ENCODE peak calls at places on chromosomes 13 and 19, in eight cellular contexts. C is heart right ventricle, G is neural progenitor cell, X is ovary, A is A549, W is HepG2, B is epithelial cell of esophagus, R is AG04450. U is an unnamed sample.

GRCh38 chr13:32036131-32036695 is 4.6 kb downstream of the FRY start:
- DNase-seq in R (no peak), G (no peak), C (no peak), W (no peak), B (no peak), A (no peak), X (no peak), U (no peak)

GRCh38 chr13:27139565-27139964 is 32.0 kb downstream of the USP12 start:
- DNase-seq in A (no peak), G (no peak), R (no peak), C (no peak), X (no peak), W (no peak), B (peak), U (no peak)

GRCh38 chr13:90498096-90498495 is 849.4 kb upstream of the MIR17HG start:
- DNase-seq in X (no peak), A (no peak), B (no peak), W (no peak), R (no peak), G (no peak), C (no peak), U (peak)

GRCh38 chr13:28679628-28680027 is 20.7 kb downstream of the POMP start:
- DNase-seq in W (peak), X (no peak), B (peak), R (no peak), A (no peak), C (no peak), G (no peak), U (peak)

GRCh38 chr19:13037718-13038117 is 42.4 kb downstream of the NFIX start:
- DNase-seq in X (no peak), B (no peak), R (no peak), G (no peak), A (no peak), C (no peak), W (no peak), U (no peak)

GRCh38 chr19:58054792-58055482 is 4.1 kb upstream of the ZNF135 start:
- DNase-seq in X (peak), W (no peak), C (peak), G (peak), B (no peak), R (no peak), A (no peak), U (peak)

GRCh38 chr19:42197375-42197817 is 20.1 kb downstream of the DEDD2 start:
- DNase-seq in B (peak), X (no peak), A (no peak), C (no peak), R (no peak), G (no peak), W (no peak), U (peak)

GRCh38 chr13:42420304-42420703 is 148.4 kb downstream of the AKAP11 start:
- DNase-seq in C (no peak), B (no peak), X (no peak), G (no peak), W (no peak), A (no peak), R (no peak), U (no peak)

GRCh38 chr13:44523176-44524017 is 52.7 kb downstream of the TSC22D1 start:
- DNase-seq in G (no peak), B (peak), A (peak), C (no peak), R (peak), W (peak), X (no peak), U (peak)

GRCh38 chr13:23889598-23890224 is 511 bp upstream of the MIPEP start:
- DNase-seq in G (peak), W (no peak), X (no peak), A (no peak), B (peak), C (no peak), R (no peak), U (no peak)

GRCh38 chr13:49220035-49220855 is at the start of gene MLNR:
- DNase-seq in X (no peak), R (no peak), A (peak), G (peak), B (peak), W (peak), C (peak), U (no peak)

GRCh38 chr13:32838985-32839384 is 177.2 kb upstream of the KL start:
- DNase-seq in B (no peak), G (no peak), X (no peak), W (peak), C (no peak), R (no peak), A (no peak), U (peak)

GRCh38 chr13:109737606-109738005 is 48.8 kb downstream of the IRS2 start:
- DNase-seq in G (no peak), B (peak), X (no peak), W (no peak), R (no peak), A (no peak), C (no peak), U (no peak)

GRCh38 chr19:47492137-47492533 is 8.1 kb upstream of the KPTN start:
- DNase-seq in B (no peak), R (no peak), A (no peak), G (no peak), X (no peak), C (no peak), W (no peak), U (no peak)

GRCh38 chr19:43700368-43701015 is 15.4 kb upstream of the IRGC start:
- DNase-seq in C (peak), B (peak), W (no peak), A (no peak), X (peak), R (peak), G (peak), U (peak)

GRCh38 chr13:64767054-64767453 is 2463.1 kb downstream of the PCDH9 start:
- DNase-seq in W (no peak), X (no peak), C (no peak), G (no peak), B (no peak), R (no peak), A (no peak), U (no peak)

GRCh38 chr13:46751811-46752635 is 44.9 kb downstream of the ESD start:
- DNase-seq in C (no peak), A (no peak), W (no peak), G (peak), R (no peak), B (no peak), X (no peak), U (peak)

GRCh38 chr13:28658539-28658795 is 463 bp upstream of the POMP start:
- DNase-seq in G (no peak), B (no peak), W (no peak), R (no peak), C (no peak), A (no peak), X (no peak), U (peak)

GRCh38 chr19:11832253-11832912 is 16.1 kb upstream of the ZNF439 start:
- DNase-seq in W (no peak), C (no peak), R (no peak), A (no peak), G (no peak), X (no peak), B (no peak), U (no peak)

GRCh38 chr19:1445932-1446712 is 3.8 kb upstream of the APC2 start:
- DNase-seq in B (no peak), X (no peak), W (no peak), R (no peak), G (peak), C (no peak), A (peak), U (no peak)

GRCh38 chr19:45376045-45376724 is 5.8 kb upstream of the ERCC2 start:
- DNase-seq in B (peak), G (peak), C (no peak), R (peak), A (peak), X (no peak), W (peak), U (peak)

GRCh38 chr19:18538115-18538514 is 5.3 kb downstream of the FKBP8 start:
- DNase-seq in R (no peak), B (no peak), X (no peak), C (no peak), A (no peak), W (no peak), G (no peak), U (no peak)

GRCh38 chr13:102128216-102128800 is 273.5 kb downstream of the FGF14 start:
- DNase-seq in R (no peak), X (no peak), C (no peak), A (no peak), W (no peak), G (no peak), B (peak), U (peak)

GRCh38 chr13:74751739-74752138 is 617.5 kb upstream of the KLF12 start:
- DNase-seq in X (no peak), R (no peak), C (no peak), B (no peak), W (no peak), A (no peak), G (no peak), U (peak)

GRCh38 chr13:110254751-110255553 is 52.0 kb downstream of the COL4A1 start:
- DNase-seq in G (no peak), B (no peak), C (no peak), R (no peak), W (no peak), X (no peak), A (no peak), U (no peak)

GRCh38 chr13:80297503-80297902 is 43.4 kb downstream of the SPRY2 start:
- DNase-seq in C (no peak), X (no peak), W (no peak), G (no peak), A (no peak), B (no peak), R (no peak), U (no peak)

GRCh38 chr19:51107406-51108065 is 673 bp downstream of the CTU1 start:
- DNase-seq in C (no peak), R (no peak), A (peak), X (no peak), B (peak), G (peak), W (peak), U (peak)

GRCh38 chr19:41872384-41872774 is 4.7 kb upstream of the CD79A start:
- DNase-seq in G (no peak), A (no peak), X (no peak), C (no peak), B (no peak), W (no peak), R (no peak), U (no peak)

GRCh38 chr13:23865065-23865464 is 24.1 kb downstream of the MIPEP start:
- DNase-seq in A (no peak), B (no peak), W (no peak), C (no peak), X (no peak), G (no peak), R (no peak), U (no peak)

GRCh38 chr13:40401911-40402776 is 264.3 kb downstream of the FOXO1 start:
- DNase-seq in C (peak), A (peak), X (peak), W (peak), R (peak), G (no peak), B (peak), U (peak)

GRCh38 chr13:38636756-38637155 is 50.1 kb upstream of the FREM2 start:
- DNase-seq in C (no peak), R (no peak), A (no peak), G (no peak), B (peak), X (no peak), W (no peak), U (no peak)

GRCh38 chr13:45870232-45870631 is 18.7 kb upstream of the SIAH3 start:
- DNase-seq in G (no peak), A (no peak), C (peak), R (no peak), B (peak), W (no peak), X (no peak), U (no peak)

GRCh38 chr19:12346896-12347295 is 13.5 kb upstream of the ZNF563 start:
- DNase-seq in W (peak), B (no peak), X (no peak), A (no peak), R (no peak), C (no peak), G (no peak), U (no peak)

GRCh38 chr13:113938716-113939115 is 35.2 kb downstream of the C13orf46 start:
- DNase-seq in C (no peak), A (no peak), W (no peak), B (no peak), R (no peak), G (no peak), X (no peak), U (no peak)

GRCh38 chr19:11457115-11457514 is 21.7 kb downstream of the PRKCSH start:
- DNase-seq in R (no peak), G (no peak), A (no peak), W (no peak), B (no peak), X (no peak), C (no peak), U (peak)

GRCh38 chr19:18063463-18063862 is 23.3 kb downstream of the IL12RB1 start:
- DNase-seq in B (peak), C (no peak), R (no peak), W (peak), G (peak), A (no peak), X (no peak), U (no peak)

GRCh38 chr13:81104316-81104715 is 763.4 kb upstream of the SPRY2 start:
- DNase-seq in X (no peak), R (no peak), W (no peak), G (no peak), B (no peak), C (no peak), A (no peak), U (no peak)

GRCh38 chr13:87923713-87924112 is 252.5 kb downstream of the SLITRK5 start:
- DNase-seq in B (no peak), W (no peak), C (no peak), X (no peak), G (no peak), R (no peak), A (no peak), U (no peak)

GRCh38 chr13:22735381-22735995 is 445.3 kb upstream of the SGCG start:
- DNase-seq in A (no peak), X (no peak), R (no peak), G (peak), B (no peak), C (no peak), W (no peak), U (no peak)
- TF ChIP-seq CTCF in A (peak), X (no peak), R (no peak), G (peak), B (no peak), C (no peak), W (peak), U (no peak)

GRCh38 chr19:34681478-34681877 is 4.0 kb downstream of the ZNF302 start:
- DNase-seq in C (no peak), R (no peak), G (no peak), W (no peak), B (no peak), A (no peak), X (no peak), U (no peak)
- H3K4me3 ChIP-seq in C (no peak), R (no peak), G (no peak), W (no peak), B (no peak), A (no peak), X (no peak), U (no peak)

DNA sequence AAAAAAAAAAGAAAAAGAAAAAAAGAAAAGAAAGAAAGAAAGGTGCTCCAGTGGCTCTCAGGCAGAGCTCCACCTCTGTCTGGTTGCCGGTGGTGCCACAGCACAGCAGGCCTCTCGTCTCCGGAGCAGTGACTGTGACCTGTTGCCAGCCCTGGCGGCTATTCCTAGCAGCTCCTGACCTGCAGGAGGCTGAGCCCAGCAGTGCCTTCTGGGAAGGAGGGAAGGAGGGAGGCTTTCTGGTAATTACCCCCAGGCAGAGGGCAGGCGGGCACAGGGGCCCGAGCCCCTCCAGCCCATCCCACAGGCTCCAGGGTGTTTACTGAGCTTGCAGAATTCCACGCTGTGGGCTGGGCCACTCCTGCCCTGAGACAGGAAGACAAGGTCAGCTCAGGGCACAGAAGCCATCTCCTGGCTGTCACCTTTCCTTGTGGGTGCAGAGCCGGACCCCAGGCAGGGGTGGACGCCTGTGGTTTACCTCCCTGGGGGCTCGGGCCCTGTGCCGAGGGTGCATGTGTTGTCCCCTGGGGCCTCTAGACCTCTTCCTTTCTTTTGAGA is 77.9 kb downstream of the GNG7 start:
- DNase-seq in B (no peak), R (no peak), G (peak), X (no peak), W (peak), A (peak), C (peak), U (no peak)
- TF ChIP-seq CTCF in B (no peak), R (no peak), G (peak), X (no peak), W (no peak), A (no peak), C (peak), U (peak)

GRCh38 chr13:47903836-47904235 is 97.2 kb downstream of the SUCLA2 start:
- DNase-seq in G (no peak), C (no peak), X (no peak), R (no peak), B (peak), W (no peak), A (no peak), U (peak)
- H3K4me3 ChIP-seq in G (no peak), C (peak), X (peak), R (peak), B (no peak), W (no peak), A (no peak), U (peak)

DNA sequence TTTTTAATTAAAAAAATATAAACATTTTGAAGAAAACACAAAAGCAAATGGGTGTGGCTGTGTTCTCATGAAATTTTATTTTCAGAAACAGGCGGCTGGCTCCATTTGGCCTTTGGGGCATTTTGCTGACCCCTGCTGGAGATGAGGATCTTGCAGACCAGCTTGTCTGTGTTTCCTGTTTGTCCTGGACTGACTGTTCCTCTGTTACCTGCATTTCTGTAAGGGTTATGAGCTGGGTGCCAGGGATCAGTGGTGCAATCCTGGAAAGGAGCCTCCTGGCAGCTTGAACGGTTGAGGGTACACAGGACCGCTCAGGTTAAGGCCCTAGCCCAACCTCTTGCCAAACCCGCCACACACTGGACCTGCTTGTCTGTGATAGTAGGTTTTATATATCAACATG is 49.9 kb downstream of the ZNF787 start:
- DNase-seq in R (no peak), C (no peak), A (no peak), B (no peak), G (peak), W (peak), X (no peak), U (no peak)
- TF ChIP-seq CTCF in R (peak), C (no peak), A (peak), B (no peak), G (peak), W (peak), X (no peak), U (peak)

DNA sequence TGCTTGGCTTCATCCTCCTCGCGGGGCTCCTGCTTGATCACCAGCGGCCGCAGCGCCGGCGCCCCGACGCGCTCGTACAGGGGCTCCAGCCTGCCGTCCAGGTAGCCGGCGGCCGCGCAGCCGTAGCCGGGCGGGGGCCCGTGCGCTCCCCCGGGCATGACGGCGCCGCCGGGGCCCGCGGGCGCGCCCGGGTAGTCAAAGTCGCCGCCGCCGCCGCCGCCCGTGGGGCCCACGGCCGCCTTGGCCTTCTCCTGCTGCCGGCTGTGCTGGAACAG is 497 bp downstream of the CEBPA start:
- DNase-seq in X (no peak), G (peak), R (no peak), W (no peak), A (no peak), C (no peak), B (no peak), U (no peak)
- H3K4me3 ChIP-seq in X (peak), G (peak), R (peak), W (peak), A (peak), C (peak), B (peak), U (peak)

U was measured in choroid plexus epithelial cell.